ENCODE peak calls at places on chromosomes 7 and 10, in seven cellular contexts. One of them, this sample, is unnamed. For H3K4me1, the result is how much of the 10 kb centered on the place peaks cover.

GRCh38 chr10:48509974-48510692 is 94.7 kb downstream of the ARHGAP22 start:
- DNase-seq in IMR-90: no peak
- DNase-seq in uterus: no peak
- DNase-seq in PC-9: no peak
- DNase-seq in GM23338: peak
- DNase-seq in upper lobe of left lung: no peak
- DNase-seq in tibial artery: no peak
- DNase-seq in this sample: no peak

GRCh38 chr7:11714205-11714604 is 117.8 kb downstream of the THSD7A start:
- DNase-seq in GM23338: no peak
- DNase-seq in IMR-90: no peak
- DNase-seq in PC-9: no peak
- DNase-seq in tibial artery: no peak
- DNase-seq in uterus: no peak
- DNase-seq in upper lobe of left lung: no peak
- DNase-seq in this sample: no peak

GRCh38 chr7:3649678-3650445 is 348.8 kb downstream of the SDK1 start:
- DNase-seq in GM23338: no peak
- DNase-seq in tibial artery: no peak
- DNase-seq in uterus: no peak
- DNase-seq in PC-9: no peak
- DNase-seq in upper lobe of left lung: no peak
- DNase-seq in IMR-90: peak
- DNase-seq in this sample: no peak

GRCh38 chr7:11450246-11450645 is 381.8 kb downstream of the THSD7A start:
- DNase-seq in upper lobe of left lung: no peak
- DNase-seq in uterus: no peak
- DNase-seq in IMR-90: no peak
- DNase-seq in PC-9: no peak
- DNase-seq in GM23338: no peak
- DNase-seq in tibial artery: no peak
- DNase-seq in this sample: no peak

GRCh38 chr7:92826258-92827004 is 9.9 kb downstream of the CDK6 start:
- DNase-seq in tibial artery: no peak
- DNase-seq in PC-9: no peak
- DNase-seq in IMR-90: no peak
- DNase-seq in uterus: no peak
- DNase-seq in GM23338: no peak
- DNase-seq in upper lobe of left lung: no peak
- DNase-seq in this sample: no peak

GRCh38 chr10:132876131-132876860 is 66.1 kb downstream of the CFAP46 start:
- DNase-seq in uterus: no peak
- DNase-seq in tibial artery: no peak
- DNase-seq in IMR-90: no peak
- DNase-seq in GM23338: no peak
- DNase-seq in PC-9: no peak
- DNase-seq in upper lobe of left lung: no peak
- DNase-seq in this sample: no peak

GRCh38 chr10:64134676-64135075 is 613.5 kb downstream of the REEP3 start:
- DNase-seq in upper lobe of left lung: no peak
- DNase-seq in PC-9: no peak
- DNase-seq in IMR-90: no peak
- DNase-seq in tibial artery: no peak
- DNase-seq in uterus: no peak
- DNase-seq in GM23338: no peak
- DNase-seq in this sample: no peak

GRCh38 chr7:102075553-102076135 is 211.0 kb upstream of the SH2B2 start:
- DNase-seq in upper lobe of left lung: no peak
- DNase-seq in uterus: no peak
- DNase-seq in GM23338: no peak
- DNase-seq in tibial artery: no peak
- DNase-seq in PC-9: no peak
- DNase-seq in IMR-90: no peak
- DNase-seq in this sample: no peak

GRCh38 chr10:131870831-131871672 is 29.8 kb upstream of the PPP2R2D start:
- DNase-seq in GM23338: no peak
- DNase-seq in uterus: no peak
- DNase-seq in tibial artery: no peak
- DNase-seq in IMR-90: peak
- DNase-seq in PC-9: no peak
- DNase-seq in upper lobe of left lung: no peak
- DNase-seq in this sample: no peak

GRCh38 chr10:102815790-102816549 is 21.2 kb downstream of the CYP17A1 start:
- DNase-seq in PC-9: no peak
- DNase-seq in uterus: no peak
- DNase-seq in GM23338: peak
- DNase-seq in IMR-90: peak
- DNase-seq in upper lobe of left lung: peak
- DNase-seq in tibial artery: peak
- DNase-seq in this sample: peak

GRCh38 chr7:20299647-20300312 is 30.9 kb upstream of the ITGB8 start:
- DNase-seq in GM23338: no peak
- DNase-seq in upper lobe of left lung: no peak
- DNase-seq in IMR-90: peak
- DNase-seq in uterus: no peak
- DNase-seq in tibial artery: no peak
- DNase-seq in PC-9: no peak
- DNase-seq in this sample: no peak

GRCh38 chr10:6794441-6794840 is 214.4 kb upstream of the PRKCQ start:
- DNase-seq in GM23338: no peak
- DNase-seq in uterus: no peak
- DNase-seq in IMR-90: no peak
- DNase-seq in tibial artery: no peak
- DNase-seq in upper lobe of left lung: no peak
- DNase-seq in PC-9: no peak
- DNase-seq in this sample: no peak

GRCh38 chr7:128777156-128778123 is 1.8 kb upstream of the OPN1SW start:
- DNase-seq in GM23338: no peak
- DNase-seq in PC-9: no peak
- DNase-seq in IMR-90: peak
- DNase-seq in tibial artery: no peak
- DNase-seq in upper lobe of left lung: no peak
- DNase-seq in uterus: no peak
- DNase-seq in this sample: no peak

GRCh38 chr10:126736737-126737136 is 66.2 kb upstream of the C10orf90 start:
- DNase-seq in IMR-90: no peak
- DNase-seq in GM23338: no peak
- DNase-seq in tibial artery: no peak
- DNase-seq in upper lobe of left lung: no peak
- DNase-seq in PC-9: no peak
- DNase-seq in uterus: no peak
- DNase-seq in this sample: no peak

GRCh38 chr7:100544949-100545635 is 6.1 kb downstream of the AGFG2 start:
- DNase-seq in tibial artery: no peak
- DNase-seq in upper lobe of left lung: peak
- DNase-seq in IMR-90: peak
- DNase-seq in PC-9: peak
- DNase-seq in GM23338: no peak
- DNase-seq in uterus: no peak
- DNase-seq in this sample: no peak

GRCh38 chr7:135512135-135512887 is 2.4 kb upstream of the CNOT4 start:
- DNase-seq in tibial artery: no peak
- DNase-seq in IMR-90: peak
- DNase-seq in uterus: no peak
- DNase-seq in GM23338: peak
- DNase-seq in PC-9: peak
- DNase-seq in upper lobe of left lung: no peak
- DNase-seq in this sample: no peak

GRCh38 chr10:7210516-7210915 is 200.3 kb downstream of the SFMBT2 start:
- DNase-seq in PC-9: no peak
- DNase-seq in uterus: no peak
- DNase-seq in GM23338: no peak
- DNase-seq in IMR-90: no peak
- DNase-seq in upper lobe of left lung: no peak
- DNase-seq in tibial artery: no peak
- DNase-seq in this sample: no peak

GRCh38 chr7:91912500-91912899 is 28.2 kb upstream of the AKAP9 start:
- DNase-seq in PC-9: no peak
- DNase-seq in GM23338: no peak
- DNase-seq in IMR-90: peak
- DNase-seq in uterus: no peak
- DNase-seq in upper lobe of left lung: no peak
- DNase-seq in tibial artery: no peak
- DNase-seq in this sample: no peak

GRCh38 chr7:371119-371778 is 81.3 kb downstream of the FOXL3 start:
- DNase-seq in PC-9: no peak
- DNase-seq in tibial artery: peak
- DNase-seq in GM23338: no peak
- DNase-seq in upper lobe of left lung: no peak
- DNase-seq in uterus: no peak
- DNase-seq in IMR-90: no peak
- DNase-seq in this sample: no peak

GRCh38 chr10:126250045-126250444 is 138.2 kb downstream of the ADAM12 start:
- DNase-seq in PC-9: no peak
- DNase-seq in GM23338: no peak
- DNase-seq in tibial artery: no peak
- DNase-seq in IMR-90: no peak
- DNase-seq in upper lobe of left lung: no peak
- DNase-seq in uterus: no peak
- DNase-seq in this sample: no peak

GRCh38 chr10:20048161-20048560 is 231.9 kb downstream of the PLXDC2 start:
- DNase-seq in tibial artery: no peak
- DNase-seq in IMR-90: no peak
- DNase-seq in GM23338: no peak
- DNase-seq in upper lobe of left lung: no peak
- DNase-seq in uterus: no peak
- DNase-seq in PC-9: no peak
- DNase-seq in this sample: no peak

GRCh38 chr7:38195804-38196595 is 18.0 kb downstream of the STARD3NL start:
- DNase-seq in GM23338: no peak
- DNase-seq in PC-9: no peak
- DNase-seq in IMR-90: peak
- DNase-seq in upper lobe of left lung: no peak
- DNase-seq in uterus: no peak
- DNase-seq in tibial artery: no peak
- DNase-seq in this sample: no peak

GRCh38 chr10:88045544-88046415 is 182.4 kb downstream of the PTEN start:
- DNase-seq in IMR-90: peak
- DNase-seq in uterus: no peak
- DNase-seq in PC-9: no peak
- DNase-seq in tibial artery: no peak
- DNase-seq in upper lobe of left lung: no peak
- DNase-seq in GM23338: peak
- DNase-seq in this sample: no peak

GRCh38 chr10:103691723-103692380 is 163.5 kb downstream of the SH3PXD2A start:
- DNase-seq in PC-9: no peak
- DNase-seq in upper lobe of left lung: no peak
- DNase-seq in tibial artery: no peak
- DNase-seq in GM23338: peak
- DNase-seq in uterus: no peak
- DNase-seq in IMR-90: peak
- DNase-seq in this sample: no peak

GRCh38 chr10:128576916-128577670 is 450.9 kb upstream of the MKI67 start:
- DNase-seq in PC-9: no peak
- DNase-seq in GM23338: peak
- DNase-seq in tibial artery: no peak
- DNase-seq in uterus: no peak
- DNase-seq in upper lobe of left lung: no peak
- DNase-seq in IMR-90: no peak
- DNase-seq in this sample: no peak

GRCh38 chr10:113524120-113524519 is 28.7 kb upstream of the HABP2 start:
- DNase-seq in upper lobe of left lung: peak
- DNase-seq in PC-9: no peak
- DNase-seq in GM23338: peak
- DNase-seq in tibial artery: no peak
- DNase-seq in IMR-90: no peak
- DNase-seq in uterus: no peak
- DNase-seq in this sample: no peak
- TF ChIP-seq CTCF in upper lobe of left lung: no peak
- TF ChIP-seq CTCF in PC-9: no peak
- TF ChIP-seq CTCF in GM23338: peak
- TF ChIP-seq CTCF in tibial artery: no peak
- TF ChIP-seq CTCF in IMR-90: no peak
- TF ChIP-seq CTCF in uterus: no peak
- TF ChIP-seq CTCF in this sample: no peak

DNA sequence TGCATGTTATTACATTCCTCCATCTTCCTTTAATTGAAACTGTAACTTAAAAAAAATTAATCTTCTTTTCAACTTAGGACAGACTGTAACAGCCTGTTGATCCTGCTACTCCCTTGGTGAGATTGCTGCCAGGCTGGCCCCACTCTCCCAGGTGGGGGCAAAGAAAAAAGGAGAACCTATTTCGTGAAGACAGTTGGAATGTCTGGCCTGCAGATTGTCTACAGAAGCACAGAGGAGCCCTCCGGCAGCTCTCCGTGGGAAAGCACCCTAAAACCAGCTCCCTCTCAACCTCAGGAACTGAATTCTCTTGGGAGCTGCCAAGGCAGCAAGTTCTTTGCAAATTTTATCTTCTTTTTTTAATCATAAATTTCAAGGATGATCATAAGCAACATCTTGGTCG is 32.8 kb downstream of the GRB10 start:
- DNase-seq in IMR-90: no peak
- DNase-seq in uterus: no peak
- DNase-seq in GM23338: no peak
- DNase-seq in upper lobe of left lung: no peak
- DNase-seq in PC-9: no peak
- DNase-seq in tibial artery: no peak
- DNase-seq in this sample: no peak
- H3K4me1 ChIP-seq in IMR-90: under half
- H3K4me1 ChIP-seq in uterus: under half
- H3K4me1 ChIP-seq in GM23338: under half
- H3K4me1 ChIP-seq in upper lobe of left lung: under half
- H3K4me1 ChIP-seq in PC-9: under half
- H3K4me1 ChIP-seq in tibial artery: under half
- H3K4me1 ChIP-seq in this sample: under half

DNA sequence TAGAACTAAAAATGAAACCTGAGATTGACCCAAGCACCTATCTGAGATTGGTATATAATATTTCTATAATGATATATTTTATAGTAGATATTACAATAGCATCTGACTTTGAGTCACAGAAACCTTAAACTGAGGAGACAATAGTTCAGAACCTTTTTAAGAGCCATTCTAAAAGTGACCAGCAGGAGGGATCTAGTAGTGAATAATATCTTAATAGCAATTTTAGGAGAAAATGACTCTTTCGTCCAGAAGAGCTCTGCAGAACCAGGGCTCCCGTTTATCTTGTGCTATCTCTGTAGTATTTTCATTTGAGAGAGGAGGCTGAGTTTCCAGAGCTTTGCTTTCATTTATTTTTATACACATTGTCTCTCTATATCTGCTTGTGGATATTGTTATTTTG is 68.1 kb downstream of the PODXL start:
- DNase-seq in tibial artery: no peak
- DNase-seq in GM23338: peak
- DNase-seq in IMR-90: no peak
- DNase-seq in upper lobe of left lung: no peak
- DNase-seq in PC-9: no peak
- DNase-seq in uterus: no peak
- DNase-seq in this sample: no peak
- TF ChIP-seq CTCF in tibial artery: no peak
- TF ChIP-seq CTCF in GM23338: peak
- TF ChIP-seq CTCF in IMR-90: peak
- TF ChIP-seq CTCF in upper lobe of left lung: no peak
- TF ChIP-seq CTCF in PC-9: peak
- TF ChIP-seq CTCF in uterus: no peak
- TF ChIP-seq CTCF in this sample: peak

DNA sequence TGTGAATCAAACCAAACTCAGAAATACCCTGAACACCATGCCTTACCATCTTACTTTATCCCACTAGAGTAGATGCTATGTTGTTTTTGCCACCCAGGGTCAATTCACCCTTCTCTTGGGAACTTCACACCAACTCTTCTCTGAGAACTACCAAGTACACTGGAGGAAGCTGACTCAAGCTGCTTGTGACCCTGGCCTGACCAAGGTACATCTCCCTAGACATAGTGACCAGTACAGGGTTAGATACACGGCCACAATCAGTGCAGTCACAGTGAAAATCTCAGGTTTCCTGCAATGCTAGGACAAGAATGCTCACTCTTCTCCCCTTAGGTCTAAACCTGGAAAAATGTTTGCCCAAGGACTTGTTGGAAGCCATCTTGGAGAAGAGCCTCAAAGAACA is 31.8 kb downstream of the EZH2 start:
- DNase-seq in tibial artery: no peak
- DNase-seq in PC-9: no peak
- DNase-seq in upper lobe of left lung: no peak
- DNase-seq in GM23338: no peak
- DNase-seq in uterus: no peak
- DNase-seq in IMR-90: no peak
- DNase-seq in this sample: no peak
- H3K4me1 ChIP-seq in tibial artery: under half
- H3K4me1 ChIP-seq in PC-9: under half
- H3K4me1 ChIP-seq in upper lobe of left lung: under half
- H3K4me1 ChIP-seq in GM23338: under half
- H3K4me1 ChIP-seq in uterus: under half
- H3K4me1 ChIP-seq in IMR-90: under half
- H3K4me1 ChIP-seq in this sample: under half